ENCODE peak calls at places on chromosomes 12 and 14, in five cellular contexts. M is ascending aorta, U is lung, E is tibial nerve, F is AG10803. Z is an unnamed sample.

GRCh38 chr14:103597623-103598372 is 31.2 kb upstream of the KLC1 start:
- DNase-seq in M (no peak), U (no peak), E (no peak), F (peak), Z (peak)

GRCh38 chr12:99600388-99600787 is 47.2 kb upstream of the GARIN6 start:
- DNase-seq in M (no peak), U (no peak), E (no peak), F (no peak), Z (no peak)

GRCh38 chr12:22653790-22654189 is 28.8 kb downstream of the ETNK1 start:
- DNase-seq in M (no peak), U (no peak), E (no peak), F (no peak), Z (no peak)

GRCh38 chr14:53055003-53055402 is 98.1 kb downstream of the DDHD1 start:
- DNase-seq in M (no peak), U (no peak), E (no peak), F (peak), Z (peak)

GRCh38 chr12:91877461-91878230 is 268.0 kb downstream of the BTG1 start:
- DNase-seq in M (no peak), U (no peak), E (no peak), F (no peak), Z (no peak)

GRCh38 chr12:120708646-120709045 is 1.6 kb upstream of the UNC119B start:
- DNase-seq in M (no peak), U (no peak), E (no peak), F (no peak), Z (no peak)

GRCh38 chr12:123533672-123534643 is at the start of gene RILPL1:
- DNase-seq in M (no peak), U (peak), E (no peak), F (peak), Z (peak)

GRCh38 chr12:98743362-98743953 is 98.4 kb downstream of the APAF1 start:
- DNase-seq in M (no peak), U (no peak), E (no peak), F (no peak), Z (no peak)

GRCh38 chr12:47267571-47267970 is 187.8 kb upstream of the AMIGO2 start:
- DNase-seq in M (no peak), U (no peak), E (no peak), F (peak), Z (no peak)

GRCh38 chr14:92516344-92516965 is 2.9 kb downstream of the RIN3 start:
- DNase-seq in M (no peak), U (no peak), E (no peak), F (no peak), Z (no peak)

GRCh38 chr12:50581226-50582184 is 76.7 kb downstream of the DIP2B start:
- DNase-seq in M (no peak), U (no peak), E (no peak), F (peak), Z (peak)

GRCh38 chr12:55938826-55939501 is 8.0 kb downstream of the DGKA start:
- DNase-seq in M (no peak), U (no peak), E (no peak), F (no peak), Z (no peak)

GRCh38 chr12:112936264-112936663 is 2.0 kb upstream of the OAS3 start:
- DNase-seq in M (no peak), U (no peak), E (no peak), F (no peak), Z (no peak)

GRCh38 chr14:50763386-50764007 is 67.5 kb downstream of the NIN start:
- DNase-seq in M (no peak), U (no peak), E (no peak), F (peak), Z (peak)

GRCh38 chr12:113472191-113473190 is 820 bp upstream of the LHX5 start:
- DNase-seq in M (no peak), U (no peak), E (no peak), F (no peak), Z (no peak)

GRCh38 chr12:124088232-124088907 is 115.4 kb downstream of the ZNF664 start:
- DNase-seq in M (no peak), U (no peak), E (no peak), F (no peak), Z (no peak)

GRCh38 chr12:108722992-108723766 is 8.1 kb downstream of the CORO1C start:
- DNase-seq in M (no peak), U (peak), E (peak), F (peak), Z (peak)

GRCh38 chr12:55845785-55846496 is 3.2 kb upstream of the MMP19 start:
- DNase-seq in M (no peak), U (no peak), E (no peak), F (no peak), Z (peak)

GRCh38 chr12:94289551-94290312 is 141.4 kb downstream of the PLXNC1 start:
- DNase-seq in M (no peak), U (no peak), E (peak), F (peak), Z (peak)

GRCh38 chr12:124520896-124521295 is 46.5 kb downstream of the NCOR2 start:
- DNase-seq in M (no peak), U (no peak), E (no peak), F (no peak), Z (no peak)

GRCh38 chr14:61145258-61145902 is 135.8 kb downstream of the TMEM30B start:
- DNase-seq in M (no peak), U (peak), E (peak), F (peak), Z (peak)

GRCh38 chr12:96425973-96426372 is 25.7 kb upstream of the CDK17 start:
- DNase-seq in M (no peak), U (no peak), E (no peak), F (peak), Z (peak)

GRCh38 chr14:100864960-100865681 is 38.4 kb downstream of the RTL1 start:
- DNase-seq in M (no peak), U (no peak), E (no peak), F (peak), Z (peak)

GRCh38 chr14:54291491-54292191 is 105.2 kb upstream of the CDKN3 start:
- DNase-seq in M (no peak), U (no peak), E (no peak), F (peak), Z (peak)

GRCh38 chr12:74689071-74689655 is 151.5 kb downstream of the ATXN7L3B start:
- DNase-seq in M (no peak), U (no peak), E (no peak), F (peak), Z (peak)

GRCh38 chr14:62745496-62745895 is 299.8 kb downstream of the KCNH5 start:
- DNase-seq in M (no peak), U (no peak), E (no peak), F (no peak), Z (no peak)

GRCh38 chr12:60345442-60345841 is 749.6 kb downstream of the SLC16A7 start:
- DNase-seq in M (no peak), U (no peak), E (no peak), F (no peak), Z (no peak)

GRCh38 chr14:99756796-99757195 is 36.4 kb upstream of the EML1 start:
- DNase-seq in M (no peak), U (no peak), E (no peak), F (no peak), Z (no peak)

GRCh38 chr12:65546528-65546927 is 268.0 kb downstream of the MSRB3 start:
- DNase-seq in M (no peak), U (no peak), E (no peak), F (no peak), Z (no peak)

GRCh38 chr12:103858953-103859601 is 18.0 kb upstream of the NT5DC3 start:
- DNase-seq in M (peak), U (peak), E (peak), F (peak), Z (peak)

GRCh38 chr14:94366146-94366887 is 22.1 kb downstream of the SERPINA1 start:
- DNase-seq in M (no peak), U (no peak), E (no peak), F (no peak), Z (no peak)

GRCh38 chr12:66942741-66943465 is 264.0 kb upstream of the GRIP1 start:
- DNase-seq in M (no peak), U (no peak), E (no peak), F (no peak), Z (no peak)
- TF ChIP-seq CTCF in M (no peak), U (no peak), E (no peak), F (no peak), Z (no peak)

GRCh38 chr14:97976861-97977260 is 1179.7 kb downstream of the VRK1 start:
- DNase-seq in M (no peak), U (peak), E (peak), F (peak), Z (no peak)

GRCh38 chr14:97975960-97976359 is 1178.8 kb downstream of the VRK1 start:
- DNase-seq in M (no peak), U (no peak), E (no peak), F (no peak), Z (no peak)

GRCh38 chr14:97978336-97978735 is 1181.2 kb downstream of the VRK1 start:
- DNase-seq in M (peak), U (peak), E (peak), F (peak), Z (peak)

GRCh38 chr14:97977711-97978261 is 1180.6 kb downstream of the VRK1 start:
- DNase-seq in M (peak), U (peak), E (peak), F (peak), Z (peak)
- H3K4me3 ChIP-seq in M (peak), U (no peak), E (peak), F (peak), Z (peak)

DNA sequence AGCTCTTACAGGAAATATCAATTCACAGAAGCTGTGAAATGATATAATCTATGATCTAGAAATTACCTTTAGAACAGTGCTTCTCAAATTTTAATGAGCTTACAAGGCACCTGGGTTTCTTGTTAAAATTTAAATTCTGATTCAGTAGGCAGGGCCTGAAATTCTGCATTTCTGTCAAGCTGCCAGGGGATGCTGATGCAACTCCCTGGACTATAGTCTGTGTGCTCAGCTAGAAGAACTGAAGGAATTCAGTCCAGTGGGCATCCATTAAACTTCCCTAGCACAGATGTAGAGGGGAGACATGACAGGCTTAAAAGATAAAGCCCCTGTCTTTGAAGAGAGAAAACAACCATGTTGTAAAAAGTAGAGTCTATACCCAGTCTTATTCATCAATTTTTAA is 441.8 kb downstream of the TMTC2 start:
- DNase-seq in M (no peak), U (no peak), E (no peak), F (peak), Z (peak)
- TF ChIP-seq CTCF in M (no peak), U (no peak), E (no peak), F (no peak), Z (no peak)

DNA sequence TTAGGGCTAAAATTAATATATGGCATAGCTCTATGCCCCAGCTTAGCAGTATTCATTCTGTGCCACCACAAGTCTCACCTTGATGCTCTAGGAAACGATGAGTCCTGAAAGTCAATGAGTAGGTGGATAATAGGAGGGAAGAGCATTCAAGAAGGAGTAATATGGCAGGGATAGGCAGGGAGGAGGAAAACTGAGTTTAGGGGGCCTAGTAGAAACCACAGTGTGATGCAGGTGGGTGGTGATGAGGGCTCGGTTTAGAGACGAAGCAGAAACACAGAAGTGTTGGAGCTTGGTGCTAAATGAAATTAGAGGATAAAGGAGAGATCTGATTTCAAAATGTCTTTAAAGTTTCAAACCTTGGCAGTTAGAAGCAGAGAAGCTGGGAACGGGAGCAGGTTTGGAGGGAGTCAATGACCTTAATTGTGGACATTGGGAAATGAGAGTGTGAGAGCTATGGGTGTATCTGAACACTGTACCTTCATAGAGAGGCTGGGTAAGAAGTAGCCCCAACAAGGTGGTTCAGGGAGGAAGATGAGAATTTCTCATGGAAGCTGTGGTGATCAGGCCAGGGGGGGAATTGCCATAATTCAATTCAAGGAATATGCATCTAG is 144.7 kb upstream of the CPSF6 start:
- DNase-seq in M (no peak), U (no peak), E (no peak), F (no peak), Z (no peak)
- H3K4me3 ChIP-seq in M (no peak), U (no peak), E (no peak), F (no peak), Z (no peak)

GRCh38 chr12:12399161-12399560 is 42.3 kb downstream of the BORCS5 start:
- DNase-seq in M (no peak), U (no peak), E (no peak), F (no peak), Z (no peak)

GRCh38 chr12:12399906-12400305 is 43.0 kb downstream of the BORCS5 start:
- DNase-seq in M (no peak), U (no peak), E (no peak), F (no peak), Z (peak)

GRCh38 chr12:12397184-12397583 is 40.3 kb downstream of the BORCS5 start:
- DNase-seq in M (no peak), U (no peak), E (no peak), F (no peak), Z (no peak)

GRCh38 chr12:12396727-12397126 is 39.8 kb downstream of the BORCS5 start:
- DNase-seq in M (no peak), U (no peak), E (no peak), F (no peak), Z (no peak)

DNA sequence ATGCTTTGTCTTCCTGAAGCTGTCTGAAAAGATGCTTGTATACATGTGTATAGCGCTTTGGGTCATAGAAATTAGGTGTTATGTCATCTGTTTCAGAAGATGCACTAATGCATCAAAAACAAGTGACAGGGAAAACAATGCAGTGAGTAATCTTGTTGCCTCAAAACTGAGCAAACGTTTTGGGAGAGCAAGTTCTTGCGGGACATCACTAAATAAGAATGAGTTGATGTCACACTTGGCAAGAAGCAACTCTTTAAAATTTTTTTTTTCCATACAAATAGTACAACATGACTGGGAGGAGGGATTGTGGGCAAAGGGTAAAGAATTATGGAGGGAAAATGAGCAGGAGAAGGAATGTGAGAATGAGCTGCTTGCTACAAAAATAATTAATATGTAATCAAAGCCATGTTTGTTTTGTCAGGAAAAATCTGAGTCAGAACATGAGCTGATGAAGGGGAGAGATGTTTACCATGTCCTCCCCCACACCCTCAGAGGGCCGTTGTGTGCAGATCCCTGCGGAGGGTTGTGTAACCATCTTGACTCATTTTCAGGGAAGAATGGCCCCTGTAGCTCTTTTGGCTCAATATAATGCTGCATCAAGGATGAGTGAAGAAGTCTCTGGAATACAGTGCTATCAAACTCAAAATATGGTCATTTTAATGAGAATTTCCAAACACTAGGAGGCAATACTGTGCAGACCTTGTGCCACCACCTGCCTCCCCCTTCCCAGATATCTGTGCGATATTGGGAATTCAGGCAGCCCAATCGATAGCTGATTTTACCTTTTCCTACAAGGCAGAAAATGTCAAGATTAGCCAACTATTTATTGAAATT is 41.4 kb downstream of the BORCS5 start:
- DNase-seq in M (no peak), U (peak), E (peak), F (peak), Z (peak)
- TF ChIP-seq CTCF in M (no peak), U (no peak), E (peak), F (peak), Z (no peak)

GRCh38 chr12:6459004-6459337 is 7.1 kb downstream of the TAPBPL start:
- DNase-seq in M (no peak), U (no peak), E (no peak), F (no peak), Z (no peak)

GRCh38 chr12:6462234-6462995 is 8.1 kb downstream of the VAMP1 start:
- DNase-seq in M (no peak), U (no peak), E (no peak), F (no peak), Z (no peak)

GRCh38 chr12:6463211-6463610 is 7.3 kb downstream of the VAMP1 start:
- DNase-seq in M (no peak), U (no peak), E (no peak), F (no peak), Z (no peak)

GRCh38 chr12:6461401-6462233 is 8.9 kb downstream of the VAMP1 start:
- DNase-seq in M (peak), U (peak), E (peak), F (no peak), Z (no peak)

GRCh38 chr12:6460751-6461371 is 9.0 kb downstream of the TAPBPL start:
- DNase-seq in M (no peak), U (no peak), E (no peak), F (no peak), Z (no peak)
- H3K4me3 ChIP-seq in M (no peak), U (no peak), E (no peak), F (no peak), Z (no peak)

Z was measured in fibroblast of the aortic adventitia.